ENCODE peak calls at places on chromosomes 3 and 15, in six cellular contexts. L, J, B, O, U and A are unnamed samples.

GRCh38 chr3:144879701-144880100 is 908.1 kb downstream of the DIPK2A start:
- DNase-seq in J (no peak), U (no peak), O (no peak), B (no peak), L (no peak), A (no peak)

GRCh38 chr3:68699541-68699940 is 232.8 kb downstream of the TAFA4 start:
- DNase-seq in B (no peak), U (no peak), L (no peak), O (no peak), J (no peak), A (no peak)

GRCh38 chr15:92891533-92892200 is 8.5 kb upstream of the CHD2 start:
- DNase-seq in J (no peak), L (no peak), B (no peak), O (no peak), U (no peak), A (no peak)

GRCh38 chr3:23303601-23304217 is 100.6 kb downstream of the UBE2E2 start:
- DNase-seq in J (no peak), L (no peak), U (no peak), O (no peak), B (no peak), A (no peak)

GRCh38 chr3:44955917-44956316 is 20.1 kb downstream of the ZDHHC3 start:
- DNase-seq in U (no peak), B (no peak), O (no peak), L (no peak), J (no peak), A (no peak)

GRCh38 chr15:25426896-25427610 is 11.8 kb downstream of the UBE3A start:
- DNase-seq in O (no peak), U (no peak), J (no peak), B (no peak), L (no peak), A (no peak)

GRCh38 chr3:112134335-112135124 is 1.5 kb upstream of the GCSAM start:
- DNase-seq in L (no peak), U (no peak), O (no peak), B (no peak), J (no peak), A (no peak)

GRCh38 chr15:31459011-31459748 is 132.5 kb downstream of the KLF13 start:
- DNase-seq in B (no peak), O (peak; percentile 77), J (no peak), L (no peak), U (no peak), A (no peak)

GRCh38 chr3:47429476-47430270 is 46.1 kb downstream of the SCAP start:
- DNase-seq in U (no peak), B (no peak), L (no peak), J (no peak), O (no peak), A (no peak)

GRCh38 chr15:52994290-52994689 is 204.2 kb upstream of the ONECUT1 start:
- DNase-seq in B (no peak), O (no peak), L (no peak), U (no peak), J (no peak), A (no peak)

GRCh38 chr3:114205541-114205940 is 26.7 kb upstream of the DRD3 start:
- DNase-seq in L (no peak), O (no peak), B (no peak), U (no peak), J (no peak), A (no peak)

GRCh38 chr3:100401674-100402036 is 316 bp downstream of the LNP1 start:
- DNase-seq in U (no peak), L (no peak), O (no peak), J (no peak), B (no peak), A (no peak)

GRCh38 chr15:31338879-31339557 is 12.4 kb downstream of the KLF13 start:
- DNase-seq in L (peak; percentile 38), U (no peak), J (no peak), B (no peak), O (peak; percentile 75), A (no peak)

GRCh38 chr3:78659386-78659987 is 1108.3 kb downstream of the ROBO1 start:
- DNase-seq in B (peak; percentile 8), J (no peak), O (no peak), U (no peak), L (peak; percentile 29), A (no peak)

GRCh38 chr3:160169139-160169830 is 55.9 kb upstream of the C3orf80 start:
- DNase-seq in O (no peak), B (no peak), L (no peak), J (no peak), U (no peak), A (no peak)

GRCh38 chr3:188904670-188905069 is 267.1 kb upstream of the TPRG1 start:
- DNase-seq in U (no peak), J (no peak), O (no peak), L (peak; percentile 13), B (no peak), A (no peak)

GRCh38 chr15:22979699-22980188 is 424 bp downstream of the CYFIP1 start:
- DNase-seq in B (no peak), J (no peak), L (no peak), O (no peak), U (peak; percentile 72), A (peak; percentile 42)

GRCh38 chr15:44038801-44039200 is 156.3 kb downstream of the FRMD5 start:
- DNase-seq in J (no peak), L (peak; percentile 11), B (no peak), O (no peak), U (peak; percentile 52), A (no peak)

GRCh38 chr15:45399381-45400212 is 21.3 kb upstream of the GATM start:
- DNase-seq in J (no peak), O (no peak), L (peak; percentile 65), U (no peak), B (no peak), A (no peak)

GRCh38 chr3:113552851-113553250 is 20.5 kb downstream of the SIDT1 start:
- DNase-seq in U (no peak), O (no peak), L (no peak), J (no peak), B (no peak), A (no peak)

GRCh38 chr3:32411442-32411841 is 19.8 kb downstream of the CMTM7 start:
- DNase-seq in L (no peak), B (no peak), U (no peak), J (no peak), O (no peak), A (no peak)

GRCh38 chr15:25058080-25058785 is 103.4 kb downstream of the SNRPN start:
- DNase-seq in U (peak; percentile 33), L (no peak), O (no peak), B (no peak), J (no peak), A (no peak)

GRCh38 chr3:152269423-152270144 is 855 bp downstream of the MBNL1 start:
- DNase-seq in B (no peak), L (peak; percentile 46), U (no peak), O (no peak), J (no peak), A (no peak)

GRCh38 chr3:114178770-114179368 is at the start of gene DRD3:
- DNase-seq in L (no peak), O (no peak), J (no peak), B (no peak), U (peak; percentile 63), A (no peak)

GRCh38 chr3:186281172-186281571 is 80.9 kb downstream of the DGKG start:
- DNase-seq in J (no peak), U (no peak), L (no peak), B (no peak), O (no peak), A (no peak)

GRCh38 chr3:72872183-72872582 is 15.7 kb upstream of the GXYLT2 start:
- DNase-seq in O (no peak), U (no peak), J (no peak), B (no peak), L (no peak), A (no peak)

GRCh38 chr3:187989458-187990153 is 164.4 kb upstream of the LPP start:
- DNase-seq in J (no peak), U (peak; percentile 60), B (no peak), O (no peak), L (no peak), A (no peak)

GRCh38 chr3:72539856-72540255 is 308.4 kb downstream of the SHQ1 start:
- DNase-seq in J (no peak), O (no peak), L (no peak), U (no peak), B (no peak), A (no peak)

GRCh38 chr3:150727653-150728502 is 24.2 kb upstream of the ERICH6 start:
- DNase-seq in O (no peak), B (peak; percentile 78), U (no peak), J (no peak), L (no peak), A (no peak)
- TF ChIP-seq POLR2AphosphoS5 in O (no peak), B (peak; percentile 67), U (no peak), J (no peak), L (no peak), A (no peak)

DNA sequence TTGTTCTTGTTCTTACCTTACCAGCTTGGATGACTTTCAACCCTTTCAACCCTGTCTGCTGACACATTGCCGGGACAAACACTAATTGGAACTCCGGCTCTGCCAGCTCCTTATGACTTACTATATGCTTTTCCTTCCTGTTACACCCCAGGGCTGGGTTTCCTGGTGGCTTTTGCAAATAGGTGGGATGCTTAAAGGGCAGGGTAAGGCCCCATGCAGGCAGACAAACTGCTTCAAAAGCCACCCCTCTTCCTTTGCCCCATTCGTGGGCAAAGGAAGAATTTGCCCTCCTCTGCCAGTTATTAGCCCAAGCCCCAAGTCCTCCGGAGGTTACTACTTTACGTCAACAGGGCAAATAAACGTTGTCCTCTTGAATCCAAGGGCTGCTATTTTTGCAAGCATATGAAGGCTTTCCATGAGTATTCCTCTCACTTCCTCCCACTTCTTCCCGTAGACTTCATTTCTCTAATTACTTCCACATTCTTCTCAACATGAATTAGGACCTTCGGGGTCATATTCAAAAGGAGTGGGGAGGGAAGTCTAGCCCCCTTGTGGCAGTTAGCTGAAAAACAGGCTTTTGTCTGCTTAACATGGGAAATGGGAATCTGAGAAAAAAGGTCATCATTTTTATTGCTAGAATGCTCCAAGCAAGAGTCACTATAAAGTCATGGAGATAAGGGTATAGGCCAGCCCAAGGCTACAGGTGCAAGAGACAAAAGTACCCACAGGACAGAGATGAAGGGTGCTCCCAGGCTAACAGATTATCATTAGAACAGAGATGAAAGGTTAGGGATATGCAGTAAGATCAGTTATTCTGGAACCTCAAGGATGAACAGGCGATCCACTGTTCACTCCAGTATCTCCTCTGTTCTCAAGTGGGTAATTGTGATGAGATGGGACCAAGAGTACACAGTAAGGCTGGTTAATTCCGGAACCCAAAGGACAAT is 56.3 kb upstream of the FSTL1 start:
- DNase-seq in B (peak; percentile 16), U (peak; percentile 59), J (peak; percentile 10), O (no peak), L (peak; percentile 32), A (no peak)
- TF ChIP-seq TAF1 in B (no peak), U (no peak), J (no peak), O (no peak), L (no peak), A (no peak)

GRCh38 chr15:96327155-96327741 is 3.3 kb upstream of the NR2F2 start:
- DNase-seq in B (peak; percentile 55), U (no peak), O (peak; percentile 61), L (peak; percentile 81), J (no peak), A (no peak)
- TF ChIP-seq POLR2A in B (no peak), U (no peak), O (no peak), L (no peak), J (no peak), A (no peak)

DNA sequence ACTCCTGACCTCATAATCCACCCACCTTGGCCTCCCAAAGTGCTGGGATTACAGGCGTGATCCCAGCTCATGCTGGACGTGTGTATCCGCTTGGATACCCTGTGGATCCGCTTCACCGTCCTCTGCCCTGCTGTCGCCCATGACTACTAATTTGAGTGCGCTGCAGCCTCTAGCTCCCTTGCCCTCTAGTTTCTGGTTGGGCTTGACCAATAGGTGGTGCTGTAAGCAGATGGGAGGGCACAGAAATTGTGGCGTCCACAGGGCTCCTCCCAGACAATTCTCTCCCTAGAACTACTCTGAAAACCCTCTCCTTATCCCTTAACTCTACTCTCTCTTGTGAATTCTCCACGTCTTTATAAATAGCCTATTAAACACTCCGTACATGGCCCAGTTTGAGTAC is 36.2 kb downstream of the ZPLD1 start:
- DNase-seq in O (no peak), L (no peak), J (no peak), B (no peak), U (peak; percentile 57), A (no peak)
- TF ChIP-seq POLR2AphosphoS5 in O (no peak), L (no peak), J (no peak), B (no peak), U (no peak), A (no peak)